ENCODE peak calls at places on chromosomes 11 and 22, in eight cellular contexts. Y is body of pancreas, T is suprapubic skin, Q is AG04450, U is uterus, I is GM12878, A is foreskin keratinocyte, V is substantia nigra. E is an unnamed sample.

GRCh38 chr11:69358398-69359080 is 64.6 kb downstream of the MYEOV start:
- DNase-seq in Y (no peak), T (peak; percentile 49), Q (no peak), U (no peak), I (no peak), A (no peak), V (no peak), E (no peak)

GRCh38 chr11:35246725-35247124 is 107.8 kb downstream of the CD44 start:
- DNase-seq in Y (no peak), T (no peak), Q (no peak), U (peak; percentile 59), I (no peak), A (no peak), V (no peak), E (no peak)

GRCh38 chr11:31757245-31757835 is 53.8 kb downstream of the PAX6 start:
- DNase-seq in Y (no peak), T (no peak), Q (no peak), U (no peak), I (no peak), A (peak; percentile 25), V (no peak), E (no peak)

GRCh38 chr11:130448039-130448415 is 418 bp upstream of the ADAMTS15 start:
- DNase-seq in Y (no peak), T (no peak), Q (no peak), U (no peak), I (no peak), A (no peak), V (no peak), E (no peak)

GRCh38 chr11:69000831-69001245 is 12.2 kb downstream of the MRGPRF start:
- DNase-seq in Y (peak; percentile 55), T (peak; percentile 82), Q (no peak), U (peak; percentile 75), I (no peak), A (peak; percentile 62), V (no peak), E (no peak)

GRCh38 chr22:19341500-19341899 is 50.0 kb upstream of the CLTCL1 start:
- DNase-seq in Y (no peak), T (no peak), Q (no peak), U (no peak), I (no peak), A (no peak), V (no peak), E (no peak)

GRCh38 chr11:117072517-117073218 is 25.6 kb downstream of the SIK3 start:
- DNase-seq in Y (peak; percentile 22), T (no peak), Q (peak; percentile 75), U (no peak), I (peak; percentile 45), A (peak; percentile 92), V (no peak), E (peak; percentile 74)

GRCh38 chr11:65404210-65404609 is 17.8 kb downstream of the FRMD8 start:
- DNase-seq in Y (no peak), T (no peak), Q (no peak), U (no peak), I (no peak), A (no peak), V (no peak), E (no peak)

GRCh38 chr11:131674051-131674755 is 303.8 kb downstream of the NTM start:
- DNase-seq in Y (peak; percentile 70), T (no peak), Q (peak; percentile 74), U (peak; percentile 45), I (no peak), A (peak; percentile 76), V (peak; percentile 30), E (peak; percentile 59)

GRCh38 chr11:106986673-106987072 is 31.6 kb downstream of the GUCY1A2 start:
- DNase-seq in Y (no peak), T (no peak), Q (no peak), U (no peak), I (no peak), A (no peak), V (no peak), E (no peak)

GRCh38 chr11:2538951-2539735 is 94.3 kb downstream of the KCNQ1 start:
- DNase-seq in Y (no peak), T (peak; percentile 69), Q (no peak), U (no peak), I (no peak), A (no peak), V (no peak), E (no peak)

GRCh38 chr22:45246060-45246985 is 5.6 kb upstream of the KIAA0930 start:
- DNase-seq in Y (peak; percentile 96), T (no peak), Q (peak; percentile 94), U (peak; percentile 78), I (no peak), A (peak; percentile 95), V (no peak), E (peak; percentile 92)

GRCh38 chr11:104705475-104706195 is 192.6 kb downstream of the CASP12 start:
- DNase-seq in Y (peak; percentile 58), T (no peak), Q (no peak), U (no peak), I (peak; percentile 59), A (peak; percentile 14), V (no peak), E (peak; percentile 2)

GRCh38 chr11:25423436-25424184 is 908.3 kb upstream of the ANO3 start:
- DNase-seq in Y (no peak), T (no peak), Q (no peak), U (no peak), I (no peak), A (peak; percentile 82), V (no peak), E (peak; percentile 0)

GRCh38 chr11:120137187-120137610 is 714 bp downstream of the TRIM29 start:
- DNase-seq in Y (no peak), T (peak; percentile 67), Q (no peak), U (peak; percentile 8), I (no peak), A (no peak), V (no peak), E (no peak)

GRCh38 chr22:20885017-20885556 is 26.3 kb downstream of the SNAP29 start:
- DNase-seq in Y (no peak), T (no peak), Q (no peak), U (no peak), I (no peak), A (no peak), V (no peak), E (no peak)

GRCh38 chr11:27592111-27592780 is 85.7 kb upstream of the LIN7C start:
- DNase-seq in Y (no peak), T (no peak), Q (no peak), U (no peak), I (no peak), A (no peak), V (no peak), E (no peak)

GRCh38 chr11:76656571-76657081 is 13.9 kb downstream of the LRRC32 start:
- DNase-seq in Y (no peak), T (peak; percentile 75), Q (no peak), U (no peak), I (no peak), A (no peak), V (no peak), E (no peak)

GRCh38 chr22:48950151-48950915 is 877.3 kb downstream of the BRD1 start:
- DNase-seq in Y (no peak), T (peak; percentile 72), Q (no peak), U (no peak), I (no peak), A (no peak), V (no peak), E (no peak)

GRCh38 chr11:125239585-125240331 is 75.2 kb downstream of the PKNOX2 start:
- DNase-seq in Y (no peak), T (no peak), Q (no peak), U (no peak), I (no peak), A (no peak), V (no peak), E (no peak)

GRCh38 chr11:64294665-64295289 is 3.7 kb downstream of the KCNK4 start:
- DNase-seq in Y (no peak), T (no peak), Q (no peak), U (no peak), I (no peak), A (no peak), V (no peak), E (no peak)

GRCh38 chr11:75468534-75469340 is 35.7 kb upstream of the KLHL35 start:
- DNase-seq in Y (peak; percentile 46), T (no peak), Q (peak; percentile 63), U (peak; percentile 93), I (no peak), A (no peak), V (no peak), E (no peak)

GRCh38 chr11:3738241-3738640 is 59.1 kb downstream of the NUP98 start:
- DNase-seq in Y (no peak), T (no peak), Q (no peak), U (no peak), I (no peak), A (no peak), V (no peak), E (no peak)

GRCh38 chr22:29531419-29531818 is 22.1 kb downstream of the THOC5 start:
- DNase-seq in Y (no peak), T (no peak), Q (no peak), U (no peak), I (no peak), A (no peak), V (no peak), E (no peak)
- H3K27ac ChIP-seq in Y (no peak overlapping the region), T (no peak overlapping the region), Q (no peak overlapping the region), U (no peak overlapping the region), I (no peak overlapping the region), A (no peak overlapping the region), V (no peak overlapping the region), E (no peak overlapping the region)

GRCh38 chr11:33868646-33869461 is 23.0 kb downstream of the LMO2 start:
- DNase-seq in Y (no peak), T (no peak), Q (no peak), U (no peak), I (no peak), A (no peak), V (no peak), E (no peak)
- H3K27ac ChIP-seq in Y (peak overlapping the region; percentile 71), T (peak overlapping the region; percentile 84), Q (no peak overlapping the region), U (peak overlapping the region; percentile 69), I (no peak overlapping the region), A (no peak overlapping the region), V (peak overlapping the region; percentile 64), E (no peak overlapping the region)

GRCh38 chr11:30322162-30322561 is 742 bp upstream of the ARL14EP start:
- DNase-seq in Y (no peak), T (no peak), Q (no peak), U (no peak), I (no peak), A (no peak), V (no peak), E (no peak)
- H3K27ac ChIP-seq in Y (no peak overlapping the region), T (no peak overlapping the region), Q (no peak overlapping the region), U (no peak overlapping the region), I (no peak overlapping the region), A (no peak overlapping the region), V (no peak overlapping the region), E (no peak overlapping the region)

GRCh38 chr11:612961-613300 is 2.8 kb downstream of the IRF7 start:
- DNase-seq in Y (no peak), T (no peak), Q (no peak), U (peak; percentile 18), I (no peak), A (peak; percentile 12), V (no peak), E (no peak)

GRCh38 chr11:613369-613968 is 2.3 kb downstream of the IRF7 start:
- DNase-seq in Y (peak; percentile 62), T (peak; percentile 92), Q (no peak), U (peak; percentile 23), I (no peak), A (peak; percentile 58), V (no peak), E (peak; percentile 45)

GRCh38 chr11:611001-611996 is 4.5 kb downstream of the IRF7 start:
- DNase-seq in Y (no peak), T (no peak), Q (no peak), U (no peak), I (no peak), A (no peak), V (no peak), E (no peak)

GRCh38 chr11:614091-614582 is 1.6 kb downstream of the IRF7 start:
- DNase-seq in Y (no peak), T (no peak), Q (no peak), U (peak; percentile 22), I (no peak), A (peak; percentile 26), V (no peak), E (no peak)

GRCh38 chr11:612201-612960 is 3.4 kb downstream of the IRF7 start:
- DNase-seq in Y (no peak), T (no peak), Q (no peak), U (peak; percentile 18), I (no peak), A (peak; percentile 34), V (no peak), E (no peak)
- H3K27ac ChIP-seq in Y (no peak overlapping the region), T (peak overlapping the region; percentile 15), Q (no peak overlapping the region), U (no peak overlapping the region), I (no peak overlapping the region), A (no peak overlapping the region), V (no peak overlapping the region), E (no peak overlapping the region)

E was measured in epithelial cell of prostate.